ENCODE peak calls at places on chromosomes 3 and 15, in nine cellular contexts. K is progenitor cell of endocrine pancreas, D is HepG2, W is neural progenitor cell, H is body of pancreas, G is fibroblast of mammary gland, C is AG04450, V is epithelial cell of esophagus, L is breast epithelium. R is an unnamed sample.

GRCh38 chr3:68878962-68879361 is 53.4 kb downstream of the TAFA4 start:
- DNase-seq in K (no peak), D (no peak), W (no peak), H (no peak), G (no peak), C (no peak), V (no peak), L (no peak), R (no peak)

GRCh38 chr3:187406927-187407326 is 38.7 kb downstream of the RTP4 start:
- DNase-seq in K (no peak), D (no peak), W (no peak), H (no peak), G (peak), C (no peak), V (no peak), L (no peak), R (no peak)

GRCh38 chr3:101803152-101803782 is 24.3 kb downstream of the NXPE3 start:
- DNase-seq in K (no peak), D (peak), W (peak), H (peak), G (peak), C (peak), V (peak), L (no peak), R (no peak)

GRCh38 chr3:189908646-189909045 is 212.1 kb downstream of the P3H2 start:
- DNase-seq in K (no peak), D (no peak), W (peak), H (no peak), G (peak), C (peak), V (peak), L (no peak), R (no peak)

GRCh38 chr3:162769559-162769958 is 1273.0 kb downstream of the OTOL1 start:
- DNase-seq in K (no peak), D (no peak), W (no peak), H (no peak), G (peak), C (no peak), V (peak), L (no peak), R (no peak)

GRCh38 chr3:177229791-177230190 is 32.5 kb upstream of the TBL1XR1 start:
- DNase-seq in K (no peak), D (peak), W (no peak), H (no peak), G (peak), C (peak), V (no peak), L (no peak), R (no peak)

GRCh38 chr15:33200444-33200843 is 5.9 kb upstream of the FMN1 start:
- DNase-seq in K (no peak), D (peak), W (no peak), H (no peak), G (no peak), C (no peak), V (peak), L (no peak), R (no peak)

GRCh38 chr3:138653567-138653966 is 45.0 kb downstream of the FAIM start:
- DNase-seq in K (no peak), D (no peak), W (no peak), H (peak), G (no peak), C (no peak), V (no peak), L (no peak), R (no peak)

GRCh38 chr3:15102833-15103232 is 3.9 kb upstream of the RBSN start:
- DNase-seq in K (no peak), D (no peak), W (no peak), H (no peak), G (peak), C (no peak), V (peak), L (no peak), R (no peak)

GRCh38 chr15:84857418-84858004 is 27.0 kb upstream of the SLC28A1 start:
- DNase-seq in K (no peak), D (no peak), W (no peak), H (no peak), G (no peak), C (no peak), V (no peak), L (no peak), R (no peak)

GRCh38 chr3:186097663-186098451 is 11.0 kb downstream of the ETV5 start:
- DNase-seq in K (peak), D (peak), W (peak), H (peak), G (peak), C (no peak), V (peak), L (no peak), R (no peak)

GRCh38 chr3:13021934-13022265 is 51.3 kb downstream of the IQSEC1 start:
- DNase-seq in K (no peak), D (no peak), W (no peak), H (no peak), G (no peak), C (no peak), V (no peak), L (no peak), R (no peak)

GRCh38 chr3:54830658-54831057 is 97.2 kb downstream of the LRTM1 start:
- DNase-seq in K (no peak), D (peak), W (peak), H (no peak), G (peak), C (no peak), V (peak), L (no peak), R (no peak)

GRCh38 chr3:96449803-96450202 is 364.6 kb upstream of the EPHA6 start:
- DNase-seq in K (no peak), D (peak), W (peak), H (no peak), G (no peak), C (no peak), V (no peak), L (no peak), R (no peak)

GRCh38 chr3:71101014-71101413 is 482.5 kb downstream of the FOXP1 start:
- DNase-seq in K (no peak), D (no peak), W (no peak), H (no peak), G (peak), C (no peak), V (peak), L (no peak), R (no peak)

GRCh38 chr3:71006810-71007785 is 576.4 kb downstream of the FOXP1 start:
- DNase-seq in K (no peak), D (peak), W (peak), H (peak), G (peak), C (no peak), V (peak), L (no peak), R (no peak)

GRCh38 chr15:32867313-32867626 is 149.5 kb downstream of the GREM1 start:
- DNase-seq in K (no peak), D (no peak), W (no peak), H (no peak), G (peak), C (peak), V (peak), L (no peak), R (no peak)

GRCh38 chr15:33211409-33211808 is 16.9 kb upstream of the FMN1 start:
- DNase-seq in K (no peak), D (no peak), W (no peak), H (peak), G (peak), C (no peak), V (no peak), L (no peak), R (no peak)

GRCh38 chr3:94076055-94076454 is 13.2 kb downstream of the NSUN3 start:
- DNase-seq in K (no peak), D (no peak), W (no peak), H (no peak), G (peak), C (peak), V (peak), L (no peak), R (no peak)

GRCh38 chr3:108021131-108021530 is 69.7 kb downstream of the CD47 start:
- DNase-seq in K (no peak), D (no peak), W (no peak), H (no peak), G (no peak), C (no peak), V (no peak), L (no peak), R (no peak)

GRCh38 chr15:88419830-88420229 is 47.4 kb downstream of the MRPL46 start:
- DNase-seq in K (no peak), D (no peak), W (no peak), H (no peak), G (peak), C (peak), V (peak), L (no peak), R (no peak)

GRCh38 chr3:196502775-196503181 is 790 bp downstream of the RNF168 start:
- DNase-seq in K (no peak), D (peak), W (peak), H (peak), G (peak), C (peak), V (peak), L (peak), R (no peak)

GRCh38 chr15:58247803-58248503 is 109.8 kb downstream of the AQP9 start:
- DNase-seq in K (no peak), D (no peak), W (no peak), H (peak), G (no peak), C (no peak), V (no peak), L (no peak), R (no peak)

GRCh38 chr15:38059665-38060064 is 125.2 kb downstream of the TMCO5A start:
- DNase-seq in K (no peak), D (no peak), W (no peak), H (no peak), G (peak), C (no peak), V (peak), L (no peak), R (no peak)

GRCh38 chr3:62928256-62928655 is 53.0 kb upstream of the CADPS start:
- DNase-seq in K (no peak), D (no peak), W (no peak), H (no peak), G (no peak), C (no peak), V (no peak), L (no peak), R (no peak)

GRCh38 chr3:9076985-9077384 is 113.7 kb upstream of the RAD18 start:
- DNase-seq in K (no peak), D (no peak), W (peak), H (no peak), G (no peak), C (no peak), V (no peak), L (no peak), R (no peak)

GRCh38 chr3:9080165-9080564 is 116.9 kb upstream of the RAD18 start:
- DNase-seq in K (no peak), D (no peak), W (no peak), H (no peak), G (peak), C (no peak), V (peak), L (no peak), R (no peak)

GRCh38 chr3:9081201-9081818 is 118.0 kb upstream of the RAD18 start:
- DNase-seq in K (no peak), D (no peak), W (no peak), H (no peak), G (no peak), C (no peak), V (no peak), L (no peak), R (no peak)

GRCh38 chr3:9079674-9080073 is 116.4 kb upstream of the RAD18 start:
- DNase-seq in K (no peak), D (no peak), W (no peak), H (no peak), G (no peak), C (no peak), V (peak), L (no peak), R (no peak)

GRCh38 chr3:9078561-9079240 is 115.4 kb upstream of the RAD18 start:
- DNase-seq in K (no peak), D (peak), W (peak), H (no peak), G (no peak), C (no peak), V (no peak), L (no peak), R (no peak)
- TF ChIP-seq CTCF in K (peak), D (peak), W (peak), H (peak), G (no peak), C (no peak), V (no peak), L (no peak), R (no peak)

DNA sequence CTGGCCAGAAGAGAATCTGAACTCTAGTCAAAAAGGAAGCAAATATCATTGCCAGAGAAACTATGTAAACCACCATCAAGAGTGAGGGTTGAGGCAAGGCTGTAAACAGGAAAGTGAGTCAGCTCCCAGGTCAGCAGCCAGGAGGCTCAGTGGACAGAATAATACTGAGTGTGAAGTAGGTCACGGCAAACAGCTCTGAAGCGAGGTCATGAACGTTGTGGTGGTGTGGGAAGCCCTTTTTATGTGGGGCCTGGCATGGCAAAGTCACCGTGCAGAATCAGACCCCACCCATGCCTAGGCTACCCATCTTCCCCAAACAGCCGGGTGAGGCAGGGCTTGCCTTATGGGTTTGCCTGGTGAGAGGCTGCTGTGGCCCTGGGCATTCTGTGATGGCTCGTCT is 43.9 kb downstream of the THBS1 start:
- DNase-seq in K (no peak), D (peak), W (no peak), H (peak), G (peak), C (peak), V (peak), L (peak), R (no peak)
- TF ChIP-seq CTCF in K (no peak), D (no peak), W (no peak), H (no peak), G (no peak), C (no peak), V (no peak), L (peak), R (no peak)

DNA sequence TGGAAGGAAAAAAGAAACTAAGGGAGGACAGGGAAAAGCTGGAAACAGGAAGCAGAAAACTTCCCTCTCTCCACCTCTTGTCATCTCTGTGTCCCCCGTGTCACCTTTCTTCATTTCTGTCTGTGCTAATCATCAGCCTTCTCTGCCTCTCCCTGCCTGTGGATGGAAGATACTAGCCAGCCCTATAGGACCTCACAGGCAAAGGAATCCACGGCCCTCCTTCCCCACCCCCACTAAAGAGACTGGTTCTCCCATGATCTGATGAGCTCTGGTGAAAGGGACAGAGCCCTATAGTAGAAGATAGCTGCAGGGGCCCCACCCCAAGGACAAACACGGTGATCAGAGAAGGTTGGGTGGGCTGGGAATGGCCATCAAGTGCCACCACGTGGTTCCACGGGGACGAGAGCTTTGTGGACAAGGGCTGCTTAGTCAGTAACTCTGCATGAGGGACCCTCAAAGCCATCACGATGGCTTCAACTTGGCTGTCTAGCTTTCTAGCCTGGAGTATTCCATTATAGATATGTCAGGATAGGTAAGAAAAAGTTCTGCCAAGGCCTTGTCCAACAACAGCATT is 27.8 kb upstream of the RASA2 start:
- DNase-seq in K (no peak), D (no peak), W (no peak), H (no peak), G (no peak), C (no peak), V (no peak), L (no peak), R (no peak)
- TF ChIP-seq CTCF in K (no peak), D (no peak), W (no peak), H (no peak), G (no peak), C (no peak), V (no peak), L (no peak), R (no peak)

DNA sequence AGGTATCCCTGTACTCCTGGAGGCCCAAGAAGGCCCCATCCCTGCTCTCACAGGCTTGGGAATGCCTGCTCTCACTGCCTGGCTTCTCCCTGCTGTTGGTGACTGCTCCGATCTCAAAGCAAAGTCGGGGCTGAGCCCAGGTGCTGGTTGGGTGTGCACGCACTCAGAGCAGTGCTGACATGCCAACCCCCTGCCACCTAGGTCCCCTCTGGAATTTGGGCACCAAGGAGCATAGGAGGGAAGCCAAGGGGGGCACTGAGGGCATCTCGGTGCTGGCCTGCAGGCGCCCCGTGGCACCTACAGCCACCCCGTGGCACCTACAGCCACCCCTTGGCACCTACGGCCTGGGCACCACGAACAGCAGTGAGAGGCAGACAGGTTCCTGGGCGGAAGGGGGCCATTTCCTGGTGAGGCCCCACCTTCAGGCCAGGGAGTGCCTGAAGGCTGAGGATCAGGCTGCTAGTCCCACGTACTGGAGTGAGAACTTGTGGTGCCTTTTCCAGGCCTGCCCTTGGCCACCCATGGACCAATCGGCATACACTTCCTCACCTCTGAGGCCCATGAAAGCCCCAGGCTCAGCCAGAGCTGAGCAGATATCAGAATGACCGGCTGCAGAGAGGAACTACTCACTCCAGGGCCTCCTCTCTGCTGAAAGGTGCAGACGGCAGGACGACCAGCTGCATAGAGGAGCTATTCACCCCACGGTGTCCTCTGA is 15.6 kb upstream of the HTR3E start:
- DNase-seq in K (no peak), D (peak), W (no peak), H (no peak), G (no peak), C (no peak), V (no peak), L (no peak), R (no peak)
- TF ChIP-seq CTCF in K (no peak), D (peak), W (no peak), H (no peak), G (no peak), C (no peak), V (no peak), L (no peak), R (no peak)

DNA sequence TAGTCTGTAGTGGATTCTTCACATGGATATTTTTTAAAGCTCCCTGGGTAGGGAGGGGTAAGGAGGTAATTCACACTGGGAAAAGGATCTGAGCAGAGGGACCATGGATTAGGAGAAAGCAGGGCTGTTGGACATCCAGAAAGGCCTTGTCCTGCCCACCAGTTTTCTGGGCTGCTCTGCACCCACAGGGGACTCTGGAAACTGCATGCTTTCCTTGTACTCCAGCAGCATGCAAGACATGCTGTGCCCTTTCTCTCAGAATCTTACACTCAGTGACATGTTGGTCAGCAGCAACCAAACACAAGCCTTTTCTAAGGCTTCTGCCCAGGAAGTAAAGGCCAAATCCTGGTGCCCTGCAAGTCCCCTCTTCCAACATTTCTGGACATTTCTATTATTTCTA is 2.5 kb upstream of the FBN1 start:
- DNase-seq in K (no peak), D (no peak), W (peak), H (no peak), G (peak), C (no peak), V (no peak), L (no peak), R (no peak)
- TF ChIP-seq CTCF in K (peak), D (no peak), W (peak), H (no peak), G (peak), C (peak), V (no peak), L (no peak), R (no peak)

R was measured in omental fat pad.